ENCODE peak calls at places on chromosomes 6 and 20, in five cellular contexts. D, N, W, V and M are unnamed samples.

GRCh38 chr20:43904778-43905177 is 9.9 kb upstream of the TOX2 start:
- DNase-seq in V (no peak), W (no peak), N (no peak), D (no peak), M (no peak)

GRCh38 chr6:39102821-39103136 is 12.2 kb downstream of the SAYSD1 start:
- DNase-seq in W (no peak), V (no peak), N (no peak), D (no peak), M (no peak)

GRCh38 chr6:36807750-36808149 is 31.5 kb downstream of the CPNE5 start:
- DNase-seq in V (no peak), N (no peak), D (no peak), W (no peak), M (no peak)

GRCh38 chr6:70398783-70399730 is 14.3 kb upstream of the FAM135A start:
- DNase-seq in N (peak), D (no peak), V (no peak), W (no peak), M (peak)

GRCh38 chr20:21396921-21397340 is 395 bp downstream of the NKX2-4 start:
- DNase-seq in N (no peak), D (peak), W (peak), V (no peak), M (no peak)

GRCh38 chr20:2125474-2126112 is 24.0 kb downstream of the STK35 start:
- DNase-seq in N (no peak), W (no peak), D (no peak), V (no peak), M (no peak)

GRCh38 chr20:63112491-63113219 is 103.3 kb downstream of the YTHDF1 start:
- DNase-seq in W (no peak), V (no peak), D (no peak), N (no peak), M (no peak)

GRCh38 chr20:1998193-1998520 is 4.3 kb upstream of the PDYN start:
- DNase-seq in V (no peak), D (no peak), W (no peak), N (no peak), M (no peak)

GRCh38 chr6:4727671-4728435 is 48.4 kb upstream of the CDYL start:
- DNase-seq in N (peak), V (no peak), W (no peak), D (no peak), M (no peak)

GRCh38 chr6:54588176-54588575 is 258.4 kb upstream of the FAM83B start:
- DNase-seq in D (no peak), V (no peak), N (no peak), W (no peak), M (no peak)

GRCh38 chr6:91480397-91480796 is 893.5 kb upstream of the MAP3K7 start:
- DNase-seq in N (no peak), V (no peak), W (no peak), D (no peak), M (no peak)

GRCh38 chr6:36249536-36249935 is 20.3 kb upstream of the PNPLA1 start:
- DNase-seq in W (no peak), N (no peak), D (no peak), V (no peak), M (peak)

GRCh38 chr6:37372116-37372515 is 18.3 kb downstream of the RNF8 start:
- DNase-seq in D (no peak), W (no peak), V (no peak), N (no peak), M (peak)

GRCh38 chr6:37324131-37325033 is 29.4 kb upstream of the RNF8 start:
- DNase-seq in D (no peak), N (peak), W (peak), V (no peak), M (peak)

GRCh38 chr20:24969203-24970029 is 20.3 kb downstream of the CST7 start:
- DNase-seq in N (no peak), D (no peak), V (no peak), W (no peak), M (no peak)

GRCh38 chr6:33126101-33126714 is 50.4 kb downstream of the HLA-DPB1 start:
- DNase-seq in D (peak), W (peak), N (peak), V (peak), M (peak)

GRCh38 chr20:33401042-33401921 is at the start of gene CDK5RAP1:
- DNase-seq in V (peak), N (peak), W (peak), D (peak), M (peak)